ENCODE peak calls at places on chromosomes 1 and 21, in eight cellular contexts. A is testis, E is tibial artery, P is left lung, L is ascending aorta, D is Peyer's patch, J is tibial nerve, W is stomach. V is an unnamed sample.

GRCh38 chr1:12469493-12469892 is 148.5 kb downstream of the DHRS3 start:
- DNase-seq in D (no peak), J (no peak), E (no peak), P (no peak), L (no peak), W (no peak), A (no peak), V (no peak)

GRCh38 chr1:225866061-225866844 is 15.9 kb downstream of the TMEM63A start:
- DNase-seq in P (peak; percentile 49), D (peak; percentile 51), A (no peak), E (no peak), J (no peak), L (no peak), W (no peak), V (peak; percentile 26)

GRCh38 chr1:217109928-217110327 is 386.7 kb upstream of the ESRRG start:
- DNase-seq in W (no peak), A (no peak), J (no peak), E (no peak), L (no peak), P (no peak), D (no peak), V (no peak)

GRCh38 chr1:219771039-219771438 is 157.3 kb downstream of the SLC30A10 start:
- DNase-seq in D (no peak), P (no peak), E (no peak), W (no peak), J (no peak), A (no peak), L (no peak), V (no peak)

GRCh38 chr1:56798053-56798471 is 21.1 kb downstream of the FYB2 start:
- DNase-seq in L (no peak), J (no peak), A (peak; percentile 27), D (no peak), E (no peak), P (no peak), W (no peak), V (no peak)

GRCh38 chr1:177023249-177023648 is 141.3 kb downstream of the ASTN1 start:
- DNase-seq in A (no peak), E (no peak), D (no peak), P (peak; percentile 71), W (no peak), J (no peak), L (no peak), V (no peak)

GRCh38 chr1:3746784-3747521 is 5.3 kb upstream of the CCDC27 start:
- DNase-seq in E (peak; percentile 92), J (peak; percentile 79), D (peak; percentile 88), W (peak; percentile 93), A (peak; percentile 95), L (peak; percentile 30), P (peak; percentile 98), V (peak; percentile 93)

GRCh38 chr1:25826571-25826970 is 6.8 kb downstream of the MTFR1L start:
- DNase-seq in P (no peak), D (no peak), W (no peak), L (no peak), E (no peak), A (no peak), J (no peak), V (no peak)

GRCh38 chr1:160007577-160008200 is 24.1 kb downstream of the PIGM start:
- DNase-seq in W (no peak), J (no peak), E (no peak), L (no peak), P (no peak), A (no peak), D (no peak), V (no peak)

GRCh38 chr1:201655243-201655642 is 116.3 kb downstream of the NAV1 start:
- DNase-seq in E (no peak), J (peak; percentile 27), A (no peak), W (no peak), D (no peak), L (no peak), P (no peak), V (no peak)

GRCh38 chr1:12572506-12572905 is 45.5 kb downstream of the DHRS3 start:
- DNase-seq in D (no peak), L (no peak), W (no peak), E (no peak), A (no peak), P (no peak), J (no peak), V (no peak)

GRCh38 chr1:66273674-66274073 is 260.3 kb upstream of the SGIP1 start:
- DNase-seq in D (no peak), J (no peak), E (no peak), L (no peak), P (no peak), W (no peak), A (no peak), V (no peak)

GRCh38 chr1:164647211-164647610 is 88.2 kb downstream of the PBX1 start:
- DNase-seq in A (no peak), J (no peak), L (no peak), W (no peak), E (no peak), D (no peak), P (no peak), V (no peak)

GRCh38 chr21:25518491-25518911 is 88.8 kb downstream of the MRPL39 start:
- DNase-seq in P (peak; percentile 44), E (no peak), W (no peak), D (no peak), A (no peak), L (no peak), J (no peak), V (no peak)

GRCh38 chr1:29653034-29653810 is 416.9 kb downstream of the PTPRU start:
- DNase-seq in J (no peak), E (peak; percentile 40), A (no peak), P (no peak), D (peak; percentile 4), L (no peak), W (peak; percentile 10), V (no peak)

GRCh38 chr1:230972855-230973271 is 5.8 kb downstream of the TTC13 start:
- DNase-seq in W (no peak), E (no peak), D (peak; percentile 58), A (no peak), J (no peak), L (no peak), P (no peak), V (no peak)

GRCh38 chr1:226001852-226002666 is 2.9 kb upstream of the SDE2 start:
- DNase-seq in D (peak; percentile 91), W (peak; percentile 53), E (peak; percentile 78), J (peak; percentile 78), A (peak; percentile 71), L (peak; percentile 60), P (no peak), V (peak; percentile 53)

GRCh38 chr1:41414291-41414690 is 53.1 kb downstream of the FOXO6 start:
- DNase-seq in D (no peak), A (no peak), L (no peak), E (no peak), W (no peak), J (no peak), P (no peak), V (no peak)

GRCh38 chr21:41581592-41582228 is 73.8 kb upstream of the TMPRSS2 start:
- DNase-seq in J (no peak), E (no peak), A (no peak), D (no peak), P (no peak), W (peak; percentile 24), L (no peak), V (no peak)

GRCh38 chr1:19496529-19496877 is 11.2 kb upstream of the CAPZB start:
- DNase-seq in P (no peak), A (no peak), W (no peak), D (no peak), J (no peak), E (no peak), L (no peak), V (no peak)

GRCh38 chr1:29906927-29907326 is 670.6 kb downstream of the PTPRU start:
- DNase-seq in D (no peak), L (no peak), A (no peak), J (no peak), W (no peak), E (no peak), P (no peak), V (no peak)

GRCh38 chr1:22745675-22746585 is 35.3 kb downstream of the EPHB2 start:
- DNase-seq in W (no peak), D (no peak), P (no peak), A (no peak), J (no peak), E (no peak), L (no peak), V (peak; percentile 87)

GRCh38 chr1:48469616-48470500 is 2.1 kb downstream of the SPATA6 start:
- DNase-seq in P (peak; percentile 78), E (peak; percentile 87), J (peak; percentile 61), W (peak; percentile 71), D (peak; percentile 34), L (no peak), A (peak; percentile 67), V (no peak)

GRCh38 chr1:74053407-74053806 is 144.6 kb downstream of the LRRIQ3 start:
- DNase-seq in D (no peak), A (no peak), W (no peak), P (no peak), J (no peak), L (no peak), E (no peak), V (no peak)
- TF ChIP-seq CTCF in D (no peak), A (no peak), W (no peak), P (no peak), J (no peak), L (no peak), E (no peak), V (no peak)

GRCh38 chr1:206895320-206895719 is 1.9 kb upstream of the IL24 start:
- DNase-seq in E (no peak), J (no peak), A (no peak), W (no peak), L (no peak), D (no peak), P (no peak), V (no peak)
- H3K4me1 ChIP-seq in E (no peaks in the 10 kb centered on the region), J (no peaks in the 10 kb centered on the region), A (no peaks in the 10 kb centered on the region), W (peaks cover 15% of the 10 kb centered on the region), L (no peaks in the 10 kb centered on the region), D (peaks cover 12% of the 10 kb centered on the region), P (peaks cover 9% of the 10 kb centered on the region), V (peaks cover 11% of the 10 kb centered on the region)

GRCh38 chr1:183023601-183024351 is 556 bp downstream of the LAMC1 start:
- DNase-seq in E (peak; percentile 78), L (no peak), W (peak; percentile 85), J (peak; percentile 52), D (peak; percentile 76), P (peak; percentile 91), A (peak; percentile 84), V (peak; percentile 89)

GRCh38 chr1:183024352-183025337 is 1.4 kb downstream of the LAMC1 start:
- DNase-seq in D (no peak), P (no peak), E (no peak), J (no peak), A (no peak), L (no peak), W (no peak), V (no peak)

GRCh38 chr1:183027031-183027430 is 3.8 kb downstream of the LAMC1 start:
- DNase-seq in L (no peak), A (no peak), W (no peak), D (no peak), J (no peak), E (no peak), P (no peak), V (no peak)

GRCh38 chr1:183027791-183028190 is 4.6 kb downstream of the LAMC1 start:
- DNase-seq in D (no peak), W (no peak), P (no peak), E (no peak), J (no peak), A (no peak), L (no peak), V (no peak)

GRCh38 chr1:183025782-183026774 is 2.9 kb downstream of the LAMC1 start:
- DNase-seq in W (no peak), D (no peak), L (no peak), A (no peak), E (no peak), P (no peak), J (no peak), V (no peak)
- H3K27me3 ChIP-seq in W (no peaks in the 10 kb centered on the region), D (no peaks in the 10 kb centered on the region), L (no peaks in the 10 kb centered on the region), A (no peaks in the 10 kb centered on the region), E (no peaks in the 10 kb centered on the region), P (no peaks in the 10 kb centered on the region), J (no peaks in the 10 kb centered on the region), V (no peaks in the 10 kb centered on the region)

GRCh38 chr1:232508161-232508661 is 121.7 kb downstream of the SIPA1L2 start:
- DNase-seq in D (no peak), L (no peak), P (no peak), A (no peak), J (no peak), E (no peak), W (no peak), V (no peak)
- TF ChIP-seq CTCF in D (no peak), L (no peak), P (no peak), A (no peak), J (peak; percentile 22), E (no peak), W (no peak), V (no peak)